ENCODE peak calls at places on chromosomes 3 and 15, in four cellular contexts. N is mucosa of gallbladder, X is KBM-7, Q is mesendoderm. U is an unnamed sample.

GRCh38 chr3:149131594-149131993 is 2.2 kb downstream of the HPS3 start:
- DNase-seq in X (no peak), Q (no peak), N (no peak), U (no peak)

GRCh38 chr15:23642413-23643044 is 5.1 kb downstream of the MAGEL2 start:
- DNase-seq in Q (peak), X (peak), N (peak), U (peak)

GRCh38 chr3:155313303-155313702 is 19.8 kb upstream of the STRIT1 start:
- DNase-seq in N (no peak), Q (peak), X (no peak), U (no peak)

GRCh38 chr3:127637546-127637945 is 8.6 kb downstream of the PODXL2 start:
- DNase-seq in Q (no peak), X (peak), N (no peak), U (no peak)

GRCh38 chr3:104628185-104628789 is 738.4 kb upstream of the ALCAM start:
- DNase-seq in Q (peak), N (no peak), X (peak), U (peak)

GRCh38 chr3:169847896-169848295 is 21.8 kb downstream of the LRRC31 start:
- DNase-seq in Q (no peak), N (no peak), X (no peak), U (no peak)

GRCh38 chr3:58496206-58496605 is 4.3 kb downstream of the KCTD6 start:
- DNase-seq in X (no peak), N (no peak), Q (peak), U (peak)

GRCh38 chr3:196351541-196351940 is 13.4 kb upstream of the TM4SF19 start:
- DNase-seq in X (no peak), Q (no peak), N (no peak), U (no peak)

GRCh38 chr15:83207622-83208356 is at the start of gene HDGFL3:
- DNase-seq in N (peak), X (peak), Q (peak), U (peak)

GRCh38 chr3:4532535-4533112 is 39.5 kb downstream of the ITPR1 start:
- DNase-seq in Q (peak), X (no peak), N (no peak), U (peak)

GRCh38 chr3:119319311-119319710 is 25.1 kb downstream of the ARHGAP31 start:
- DNase-seq in N (no peak), Q (no peak), X (no peak), U (no peak)

GRCh38 chr3:48952510-48953118 is 34.0 kb downstream of the ARIH2 start:
- DNase-seq in N (peak), X (peak), Q (peak), U (peak)

GRCh38 chr3:154931484-154931883 is 148.6 kb upstream of the MME start:
- DNase-seq in Q (no peak), N (no peak), X (no peak), U (no peak)

GRCh38 chr3:17233398-17233800 is 348.6 kb downstream of the PLCL2 start:
- DNase-seq in Q (peak), N (peak), X (peak), U (peak)

GRCh38 chr15:98856540-98856907 is 151.1 kb downstream of the PGPEP1L start:
- DNase-seq in N (no peak), Q (no peak), X (no peak), U (no peak)

GRCh38 chr3:5630396-5630795 is 442.9 kb downstream of the EDEM1 start:
- DNase-seq in X (no peak), Q (no peak), N (no peak), U (no peak)

U was measured in neural progenitor cell.